ENCODE peak calls at places on chromosome 13, in nine cellular contexts. One of them, this sample, is unnamed.

GRCh38 chr13:42001580-42001979 is 40.7 kb upstream of the VWA8 start:
- DNase-seq in endothelial cell of umbilical vein: no peak
- DNase-seq in CD4-positive, alpha-beta T cell: no peak
- DNase-seq in mesothelial cell of epicardium: peak
- DNase-seq in body of pancreas: no peak
- DNase-seq in fibroblast of pulmonary artery: peak
- DNase-seq in astrocyte of the spinal cord: peak
- DNase-seq in cardiac fibroblast: peak
- DNase-seq in OCI-LY7: no peak
- DNase-seq in this sample: no peak

GRCh38 chr13:60326273-60326672 is 70.7 kb upstream of the TDRD3 start:
- DNase-seq in OCI-LY7: no peak
- DNase-seq in fibroblast of pulmonary artery: no peak
- DNase-seq in endothelial cell of umbilical vein: no peak
- DNase-seq in body of pancreas: no peak
- DNase-seq in mesothelial cell of epicardium: no peak
- DNase-seq in cardiac fibroblast: no peak
- DNase-seq in CD4-positive, alpha-beta T cell: no peak
- DNase-seq in astrocyte of the spinal cord: no peak
- DNase-seq in this sample: no peak

GRCh38 chr13:72638059-72638815 is 89.2 kb downstream of the MZT1 start:
- DNase-seq in fibroblast of pulmonary artery: no peak
- DNase-seq in astrocyte of the spinal cord: peak
- DNase-seq in CD4-positive, alpha-beta T cell: no peak
- DNase-seq in endothelial cell of umbilical vein: no peak
- DNase-seq in cardiac fibroblast: no peak
- DNase-seq in body of pancreas: no peak
- DNase-seq in mesothelial cell of epicardium: no peak
- DNase-seq in OCI-LY7: no peak
- DNase-seq in this sample: no peak

GRCh38 chr13:59012731-59013130 is 1151.0 kb downstream of the DIAPH3 start:
- DNase-seq in fibroblast of pulmonary artery: no peak
- DNase-seq in mesothelial cell of epicardium: no peak
- DNase-seq in CD4-positive, alpha-beta T cell: no peak
- DNase-seq in astrocyte of the spinal cord: no peak
- DNase-seq in body of pancreas: no peak
- DNase-seq in cardiac fibroblast: no peak
- DNase-seq in endothelial cell of umbilical vein: no peak
- DNase-seq in OCI-LY7: no peak
- DNase-seq in this sample: no peak

GRCh38 chr13:47216176-47216822 is 319.4 kb upstream of the HTR2A start:
- DNase-seq in body of pancreas: no peak
- DNase-seq in cardiac fibroblast: peak
- DNase-seq in CD4-positive, alpha-beta T cell: no peak
- DNase-seq in mesothelial cell of epicardium: no peak
- DNase-seq in OCI-LY7: no peak
- DNase-seq in fibroblast of pulmonary artery: no peak
- DNase-seq in astrocyte of the spinal cord: no peak
- DNase-seq in endothelial cell of umbilical vein: no peak
- DNase-seq in this sample: no peak

GRCh38 chr13:92734068-92734467 is 492.5 kb upstream of the GPC6 start:
- DNase-seq in OCI-LY7: no peak
- DNase-seq in fibroblast of pulmonary artery: no peak
- DNase-seq in body of pancreas: no peak
- DNase-seq in cardiac fibroblast: no peak
- DNase-seq in endothelial cell of umbilical vein: no peak
- DNase-seq in astrocyte of the spinal cord: no peak
- DNase-seq in CD4-positive, alpha-beta T cell: no peak
- DNase-seq in mesothelial cell of epicardium: no peak
- DNase-seq in this sample: no peak

GRCh38 chr13:19960673-19961015 is 2.1 kb downstream of the ZMYM2 start:
- DNase-seq in fibroblast of pulmonary artery: peak
- DNase-seq in OCI-LY7: no peak
- DNase-seq in astrocyte of the spinal cord: no peak
- DNase-seq in cardiac fibroblast: no peak
- DNase-seq in body of pancreas: no peak
- DNase-seq in CD4-positive, alpha-beta T cell: no peak
- DNase-seq in endothelial cell of umbilical vein: no peak
- DNase-seq in mesothelial cell of epicardium: no peak
- DNase-seq in this sample: no peak

GRCh38 chr13:41050041-41050440 is 11.3 kb upstream of the WBP4 start:
- DNase-seq in OCI-LY7: no peak
- DNase-seq in fibroblast of pulmonary artery: peak
- DNase-seq in CD4-positive, alpha-beta T cell: no peak
- DNase-seq in endothelial cell of umbilical vein: peak
- DNase-seq in body of pancreas: no peak
- DNase-seq in mesothelial cell of epicardium: no peak
- DNase-seq in astrocyte of the spinal cord: no peak
- DNase-seq in cardiac fibroblast: peak
- DNase-seq in this sample: no peak

GRCh38 chr13:92612892-92613291 is 613.7 kb upstream of the GPC6 start:
- DNase-seq in astrocyte of the spinal cord: no peak
- DNase-seq in cardiac fibroblast: no peak
- DNase-seq in body of pancreas: no peak
- DNase-seq in fibroblast of pulmonary artery: no peak
- DNase-seq in mesothelial cell of epicardium: no peak
- DNase-seq in OCI-LY7: no peak
- DNase-seq in endothelial cell of umbilical vein: no peak
- DNase-seq in CD4-positive, alpha-beta T cell: no peak
- DNase-seq in this sample: no peak

GRCh38 chr13:27942972-27943371 is 23.2 kb downstream of the PDX1 start:
- DNase-seq in endothelial cell of umbilical vein: no peak
- DNase-seq in CD4-positive, alpha-beta T cell: no peak
- DNase-seq in OCI-LY7: no peak
- DNase-seq in mesothelial cell of epicardium: no peak
- DNase-seq in fibroblast of pulmonary artery: no peak
- DNase-seq in body of pancreas: no peak
- DNase-seq in astrocyte of the spinal cord: no peak
- DNase-seq in cardiac fibroblast: no peak
- DNase-seq in this sample: no peak

GRCh38 chr13:31159306-31159705 is 2.4 kb downstream of the HSPH1 start:
- DNase-seq in endothelial cell of umbilical vein: no peak
- DNase-seq in cardiac fibroblast: no peak
- DNase-seq in astrocyte of the spinal cord: no peak
- DNase-seq in mesothelial cell of epicardium: no peak
- DNase-seq in fibroblast of pulmonary artery: no peak
- DNase-seq in OCI-LY7: no peak
- DNase-seq in body of pancreas: no peak
- DNase-seq in CD4-positive, alpha-beta T cell: no peak
- DNase-seq in this sample: no peak

GRCh38 chr13:27528908-27529307 is 78.5 kb upstream of the MTIF3 start:
- DNase-seq in astrocyte of the spinal cord: no peak
- DNase-seq in mesothelial cell of epicardium: no peak
- DNase-seq in cardiac fibroblast: no peak
- DNase-seq in fibroblast of pulmonary artery: no peak
- DNase-seq in endothelial cell of umbilical vein: no peak
- DNase-seq in body of pancreas: no peak
- DNase-seq in CD4-positive, alpha-beta T cell: no peak
- DNase-seq in OCI-LY7: no peak
- DNase-seq in this sample: no peak

GRCh38 chr13:99352351-99353271 is 45.4 kb upstream of the GPR183 start:
- DNase-seq in CD4-positive, alpha-beta T cell: no peak
- DNase-seq in mesothelial cell of epicardium: no peak
- DNase-seq in cardiac fibroblast: no peak
- DNase-seq in astrocyte of the spinal cord: no peak
- DNase-seq in body of pancreas: no peak
- DNase-seq in endothelial cell of umbilical vein: no peak
- DNase-seq in fibroblast of pulmonary artery: no peak
- DNase-seq in OCI-LY7: no peak
- DNase-seq in this sample: no peak

GRCh38 chr13:59371229-59371628 is 792.5 kb downstream of the DIAPH3 start:
- DNase-seq in astrocyte of the spinal cord: no peak
- DNase-seq in cardiac fibroblast: no peak
- DNase-seq in endothelial cell of umbilical vein: no peak
- DNase-seq in OCI-LY7: no peak
- DNase-seq in CD4-positive, alpha-beta T cell: no peak
- DNase-seq in fibroblast of pulmonary artery: no peak
- DNase-seq in body of pancreas: no peak
- DNase-seq in mesothelial cell of epicardium: no peak
- DNase-seq in this sample: no peak

GRCh38 chr13:42852102-42852501 is 70.7 kb downstream of the FAM216B start:
- DNase-seq in mesothelial cell of epicardium: no peak
- DNase-seq in body of pancreas: no peak
- DNase-seq in fibroblast of pulmonary artery: no peak
- DNase-seq in CD4-positive, alpha-beta T cell: no peak
- DNase-seq in endothelial cell of umbilical vein: no peak
- DNase-seq in OCI-LY7: no peak
- DNase-seq in cardiac fibroblast: no peak
- DNase-seq in astrocyte of the spinal cord: no peak
- DNase-seq in this sample: no peak

GRCh38 chr13:36353001-36353400 is 6.8 kb upstream of the SPART start:
- DNase-seq in astrocyte of the spinal cord: no peak
- DNase-seq in fibroblast of pulmonary artery: peak
- DNase-seq in cardiac fibroblast: peak
- DNase-seq in OCI-LY7: no peak
- DNase-seq in endothelial cell of umbilical vein: no peak
- DNase-seq in body of pancreas: no peak
- DNase-seq in mesothelial cell of epicardium: no peak
- DNase-seq in CD4-positive, alpha-beta T cell: no peak
- DNase-seq in this sample: no peak

GRCh38 chr13:96473463-96474157 is 383.7 kb downstream of the HS6ST3 start:
- DNase-seq in cardiac fibroblast: no peak
- DNase-seq in fibroblast of pulmonary artery: peak
- DNase-seq in OCI-LY7: no peak
- DNase-seq in astrocyte of the spinal cord: no peak
- DNase-seq in CD4-positive, alpha-beta T cell: no peak
- DNase-seq in mesothelial cell of epicardium: no peak
- DNase-seq in body of pancreas: no peak
- DNase-seq in endothelial cell of umbilical vein: no peak
- DNase-seq in this sample: no peak

GRCh38 chr13:111916201-111916600 is 150.7 kb upstream of the SOX1 start:
- DNase-seq in cardiac fibroblast: no peak
- DNase-seq in astrocyte of the spinal cord: no peak
- DNase-seq in endothelial cell of umbilical vein: no peak
- DNase-seq in mesothelial cell of epicardium: peak
- DNase-seq in fibroblast of pulmonary artery: no peak
- DNase-seq in body of pancreas: no peak
- DNase-seq in CD4-positive, alpha-beta T cell: no peak
- DNase-seq in OCI-LY7: no peak
- DNase-seq in this sample: no peak
- TF ChIP-seq CTCF in cardiac fibroblast: no peak
- TF ChIP-seq CTCF in astrocyte of the spinal cord: no peak
- TF ChIP-seq CTCF in endothelial cell of umbilical vein: no peak
- TF ChIP-seq CTCF in mesothelial cell of epicardium: no peak
- TF ChIP-seq CTCF in fibroblast of pulmonary artery: no peak
- TF ChIP-seq CTCF in body of pancreas: no peak
- TF ChIP-seq CTCF in CD4-positive, alpha-beta T cell: no peak
- TF ChIP-seq CTCF in OCI-LY7: no peak
- TF ChIP-seq CTCF in this sample: no peak

DNA sequence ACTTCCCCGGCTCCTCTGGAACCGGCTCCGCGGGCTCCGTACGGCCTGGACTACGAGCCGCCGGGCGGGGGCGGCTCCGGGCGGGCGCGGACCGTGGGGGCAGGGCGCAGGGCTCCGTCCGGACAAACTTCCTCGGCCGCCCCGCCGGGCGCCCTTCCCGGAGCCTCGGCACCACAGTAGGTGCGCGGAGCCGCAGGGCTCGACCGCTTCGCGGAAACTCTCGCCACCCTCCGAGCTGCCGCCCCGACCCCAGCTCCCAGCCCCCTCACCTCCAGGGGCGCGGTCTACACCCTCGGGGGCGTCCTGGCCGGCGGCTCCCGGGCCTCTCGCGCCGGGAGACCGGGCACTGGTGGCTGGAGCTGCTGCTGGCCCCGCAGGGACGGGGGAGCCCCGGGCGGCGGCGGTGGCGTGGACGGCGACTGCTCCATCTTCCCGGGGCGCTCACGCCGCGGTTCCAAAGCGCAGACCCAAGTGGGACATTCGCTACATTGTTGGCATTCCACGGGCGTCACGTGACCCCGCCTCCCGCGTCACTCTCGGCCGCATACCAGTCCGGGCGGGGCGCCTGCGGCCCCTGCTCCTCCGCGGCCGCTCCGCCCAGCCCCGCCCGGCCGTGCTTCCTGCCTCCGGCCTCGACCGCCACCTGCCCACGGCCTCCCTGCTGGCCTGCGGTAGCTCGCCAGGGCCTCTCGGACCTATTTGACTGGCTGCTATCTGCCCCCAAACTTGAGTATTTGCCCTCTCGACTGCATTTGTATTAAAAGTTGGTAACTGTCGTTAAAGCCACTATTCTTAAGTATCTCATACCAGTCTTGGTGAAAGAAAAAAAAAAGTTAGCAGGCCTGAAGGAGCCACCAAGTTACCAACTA is at the start of gene LATS2:
- DNase-seq in mesothelial cell of epicardium: peak
- DNase-seq in astrocyte of the spinal cord: peak
- DNase-seq in OCI-LY7: peak
- DNase-seq in cardiac fibroblast: peak
- DNase-seq in body of pancreas: peak
- DNase-seq in fibroblast of pulmonary artery: peak
- DNase-seq in endothelial cell of umbilical vein: peak
- DNase-seq in CD4-positive, alpha-beta T cell: peak
- DNase-seq in this sample: peak
- TF ChIP-seq CTCF in mesothelial cell of epicardium: no peak
- TF ChIP-seq CTCF in astrocyte of the spinal cord: peak
- TF ChIP-seq CTCF in OCI-LY7: no peak
- TF ChIP-seq CTCF in cardiac fibroblast: no peak
- TF ChIP-seq CTCF in body of pancreas: peak
- TF ChIP-seq CTCF in fibroblast of pulmonary artery: peak
- TF ChIP-seq CTCF in endothelial cell of umbilical vein: no peak
- TF ChIP-seq CTCF in CD4-positive, alpha-beta T cell: no peak
- TF ChIP-seq CTCF in this sample: no peak

GRCh38 chr13:33285420-33286124 is at the start of gene STARD13:
- DNase-seq in cardiac fibroblast: peak
- DNase-seq in mesothelial cell of epicardium: peak
- DNase-seq in astrocyte of the spinal cord: peak
- DNase-seq in body of pancreas: peak
- DNase-seq in CD4-positive, alpha-beta T cell: no peak
- DNase-seq in endothelial cell of umbilical vein: peak
- DNase-seq in OCI-LY7: no peak
- DNase-seq in fibroblast of pulmonary artery: peak
- DNase-seq in this sample: no peak
- TF ChIP-seq CTCF in cardiac fibroblast: peak
- TF ChIP-seq CTCF in mesothelial cell of epicardium: no peak
- TF ChIP-seq CTCF in astrocyte of the spinal cord: peak
- TF ChIP-seq CTCF in body of pancreas: peak
- TF ChIP-seq CTCF in CD4-positive, alpha-beta T cell: no peak
- TF ChIP-seq CTCF in endothelial cell of umbilical vein: peak
- TF ChIP-seq CTCF in OCI-LY7: no peak
- TF ChIP-seq CTCF in fibroblast of pulmonary artery: peak
- TF ChIP-seq CTCF in this sample: no peak

GRCh38 chr13:109833940-109834339 is 47.6 kb upstream of the IRS2 start:
- DNase-seq in OCI-LY7: no peak
- DNase-seq in endothelial cell of umbilical vein: no peak
- DNase-seq in mesothelial cell of epicardium: no peak
- DNase-seq in CD4-positive, alpha-beta T cell: no peak
- DNase-seq in astrocyte of the spinal cord: no peak
- DNase-seq in cardiac fibroblast: no peak
- DNase-seq in body of pancreas: no peak
- DNase-seq in fibroblast of pulmonary artery: no peak
- DNase-seq in this sample: no peak

GRCh38 chr13:109836629-109837607 is 50.5 kb upstream of the IRS2 start:
- DNase-seq in OCI-LY7: no peak
- DNase-seq in cardiac fibroblast: no peak
- DNase-seq in fibroblast of pulmonary artery: no peak
- DNase-seq in body of pancreas: peak
- DNase-seq in CD4-positive, alpha-beta T cell: no peak
- DNase-seq in mesothelial cell of epicardium: no peak
- DNase-seq in astrocyte of the spinal cord: no peak
- DNase-seq in endothelial cell of umbilical vein: no peak
- DNase-seq in this sample: no peak

GRCh38 chr13:109835321-109835720 is 48.9 kb upstream of the IRS2 start:
- DNase-seq in mesothelial cell of epicardium: no peak
- DNase-seq in OCI-LY7: no peak
- DNase-seq in CD4-positive, alpha-beta T cell: no peak
- DNase-seq in fibroblast of pulmonary artery: peak
- DNase-seq in body of pancreas: no peak
- DNase-seq in cardiac fibroblast: peak
- DNase-seq in astrocyte of the spinal cord: no peak
- DNase-seq in endothelial cell of umbilical vein: no peak
- DNase-seq in this sample: no peak

GRCh38 chr13:109833071-109833470 is 46.7 kb upstream of the IRS2 start:
- DNase-seq in mesothelial cell of epicardium: no peak
- DNase-seq in fibroblast of pulmonary artery: no peak
- DNase-seq in endothelial cell of umbilical vein: no peak
- DNase-seq in CD4-positive, alpha-beta T cell: no peak
- DNase-seq in OCI-LY7: no peak
- DNase-seq in astrocyte of the spinal cord: no peak
- DNase-seq in body of pancreas: no peak
- DNase-seq in cardiac fibroblast: no peak
- DNase-seq in this sample: no peak
- TF ChIP-seq CTCF in mesothelial cell of epicardium: no peak
- TF ChIP-seq CTCF in fibroblast of pulmonary artery: no peak
- TF ChIP-seq CTCF in endothelial cell of umbilical vein: no peak
- TF ChIP-seq CTCF in CD4-positive, alpha-beta T cell: no peak
- TF ChIP-seq CTCF in OCI-LY7: no peak
- TF ChIP-seq CTCF in astrocyte of the spinal cord: no peak
- TF ChIP-seq CTCF in body of pancreas: no peak
- TF ChIP-seq CTCF in cardiac fibroblast: no peak
- TF ChIP-seq CTCF in this sample: no peak